ENCODE peak calls at places on chromosome X, in five cellular contexts. One of them, this sample, is unnamed.

GRCh38 chrX:45852884-45853283 is 652.2 kb upstream of the DIPK2B start:
- DNase-seq in IMR-90: no peak
- DNase-seq in stomach: no peak
- DNase-seq in prostate gland: no peak
- DNase-seq in HCT116: no peak
- DNase-seq in this sample: no peak

GRCh38 chrX:130100180-130100579 is 10.1 kb downstream of the ELF4 start:
- DNase-seq in stomach: no peak
- DNase-seq in IMR-90: no peak
- DNase-seq in prostate gland: no peak
- DNase-seq in HCT116: no peak
- DNase-seq in this sample: peak; percentile 48

GRCh38 chrX:131187234-131187633 is 101.9 kb downstream of the IGSF1 start:
- DNase-seq in HCT116: no peak
- DNase-seq in prostate gland: no peak
- DNase-seq in stomach: no peak
- DNase-seq in IMR-90: no peak
- DNase-seq in this sample: no peak

GRCh38 chrX:39519213-39519544 is 578.6 kb downstream of the BCOR start:
- DNase-seq in stomach: peak; percentile 31
- DNase-seq in IMR-90: no peak
- DNase-seq in HCT116: no peak
- DNase-seq in prostate gland: peak; percentile 36
- DNase-seq in this sample: peak; percentile 51

GRCh38 chrX:103488332-103488731 is 31.0 kb downstream of the RAB40A start:
- DNase-seq in IMR-90: no peak
- DNase-seq in HCT116: peak; percentile 6
- DNase-seq in stomach: no peak
- DNase-seq in prostate gland: no peak
- DNase-seq in this sample: no peak

GRCh38 chrX:147069926-147070325 is 255.4 kb upstream of the CXorf51A start:
- DNase-seq in IMR-90: no peak
- DNase-seq in stomach: no peak
- DNase-seq in prostate gland: no peak
- DNase-seq in HCT116: no peak
- DNase-seq in this sample: no peak

GRCh38 chrX:16573781-16574180 is 76.2 kb upstream of the S100G start:
- DNase-seq in prostate gland: no peak
- DNase-seq in IMR-90: peak; percentile 76
- DNase-seq in stomach: no peak
- DNase-seq in HCT116: no peak
- DNase-seq in this sample: no peak

GRCh38 chrX:148309413-148309812 is 191.0 kb upstream of the AFF2 start:
- DNase-seq in stomach: no peak
- DNase-seq in HCT116: no peak
- DNase-seq in IMR-90: no peak
- DNase-seq in prostate gland: no peak
- DNase-seq in this sample: no peak

GRCh38 chrX:41452565-41452964 is 5.4 kb downstream of the NYX start:
- DNase-seq in stomach: no peak
- DNase-seq in prostate gland: no peak
- DNase-seq in HCT116: no peak
- DNase-seq in IMR-90: peak; percentile 21
- DNase-seq in this sample: no peak

GRCh38 chrX:75113664-75114063 is 42.4 kb downstream of the ABCB7 start:
- DNase-seq in stomach: no peak
- DNase-seq in IMR-90: no peak
- DNase-seq in HCT116: no peak
- DNase-seq in prostate gland: no peak
- DNase-seq in this sample: no peak

GRCh38 chrX:24395775-24396174 is 35.3 kb downstream of the SUPT20HL1 start:
- DNase-seq in HCT116: peak; percentile 24
- DNase-seq in stomach: peak; percentile 31
- DNase-seq in prostate gland: peak; percentile 51
- DNase-seq in IMR-90: peak; percentile 82
- DNase-seq in this sample: peak; percentile 54

GRCh38 chrX:153708415-153708814 is 15.8 kb downstream of the BCAP31 start:
- DNase-seq in HCT116: no peak
- DNase-seq in prostate gland: peak; percentile 64
- DNase-seq in stomach: peak; percentile 77
- DNase-seq in IMR-90: peak; percentile 79
- DNase-seq in this sample: peak; percentile 82

GRCh38 chrX:148958896-148959295 is 458.5 kb downstream of the AFF2 start:
- DNase-seq in stomach: no peak
- DNase-seq in prostate gland: no peak
- DNase-seq in HCT116: no peak
- DNase-seq in IMR-90: no peak
- DNase-seq in this sample: no peak

GRCh38 chrX:121163443-121163842 is 116.0 kb downstream of the GLUD2 start:
- DNase-seq in prostate gland: no peak
- DNase-seq in IMR-90: no peak
- DNase-seq in HCT116: no peak
- DNase-seq in stomach: no peak
- DNase-seq in this sample: no peak

GRCh38 chrX:123422875-123423274 is 238.8 kb downstream of the GRIA3 start:
- DNase-seq in HCT116: no peak
- DNase-seq in prostate gland: no peak
- DNase-seq in IMR-90: peak; percentile 13
- DNase-seq in stomach: no peak
- DNase-seq in this sample: peak; percentile 17

GRCh38 chrX:16658284-16658683 is 8.3 kb downstream of the S100G start:
- DNase-seq in prostate gland: no peak
- DNase-seq in HCT116: no peak
- DNase-seq in IMR-90: peak; percentile 80
- DNase-seq in stomach: no peak
- DNase-seq in this sample: no peak

GRCh38 chrX:37590047-37590446 is 18.6 kb downstream of the LANCL3 start:
- DNase-seq in prostate gland: no peak
- DNase-seq in HCT116: no peak
- DNase-seq in IMR-90: no peak
- DNase-seq in stomach: no peak
- DNase-seq in this sample: no peak

GRCh38 chrX:23752740-23753435 is 9.8 kb upstream of the ACOT9 start:
- DNase-seq in IMR-90: peak; percentile 62
- DNase-seq in prostate gland: no peak
- DNase-seq in HCT116: no peak
- DNase-seq in stomach: no peak
- DNase-seq in this sample: no peak

GRCh38 chrX:154544885-154545284 is 1.8 kb downstream of the G6PD start:
- DNase-seq in HCT116: no peak
- DNase-seq in prostate gland: no peak
- DNase-seq in stomach: no peak
- DNase-seq in IMR-90: no peak
- DNase-seq in this sample: no peak

GRCh38 chrX:149633511-149633910 is 1.9 kb upstream of the TMEM185A start:
- DNase-seq in HCT116: no peak
- DNase-seq in stomach: no peak
- DNase-seq in IMR-90: no peak
- DNase-seq in prostate gland: no peak
- DNase-seq in this sample: no peak

GRCh38 chrX:154308108-154308946 is 12.7 kb downstream of the TKTL1 start:
- DNase-seq in prostate gland: peak; percentile 15
- DNase-seq in HCT116: peak; percentile 24
- DNase-seq in IMR-90: peak; percentile 10
- DNase-seq in stomach: peak; percentile 70
- DNase-seq in this sample: peak; percentile 64

GRCh38 chrX:120302434-120302833 is 8.8 kb downstream of the TMEM255A start:
- DNase-seq in stomach: no peak
- DNase-seq in HCT116: no peak
- DNase-seq in prostate gland: no peak
- DNase-seq in IMR-90: no peak
- DNase-seq in this sample: peak; percentile 21

GRCh38 chrX:41238543-41238942 is 95.4 kb upstream of the DDX3X start:
- DNase-seq in stomach: no peak
- DNase-seq in prostate gland: no peak
- DNase-seq in HCT116: no peak
- DNase-seq in IMR-90: peak; percentile 76
- DNase-seq in this sample: no peak

GRCh38 chrX:30620980-30621716 is 32.1 kb upstream of the GK start:
- DNase-seq in IMR-90: peak; percentile 93
- DNase-seq in stomach: no peak
- DNase-seq in HCT116: no peak
- DNase-seq in prostate gland: no peak
- DNase-seq in this sample: no peak

GRCh38 chrX:152733261-152733975 is at the start of the genes CSAG1 and MAGEA12:
- DNase-seq in stomach: no peak
- DNase-seq in HCT116: no peak
- DNase-seq in IMR-90: no peak
- DNase-seq in prostate gland: no peak
- DNase-seq in this sample: no peak

GRCh38 chrX:80237072-80237471 is 183.2 kb upstream of the TENT5D start:
- DNase-seq in stomach: no peak
- DNase-seq in prostate gland: no peak
- DNase-seq in IMR-90: no peak
- DNase-seq in HCT116: no peak
- DNase-seq in this sample: no peak

GRCh38 chrX:138925330-138925729 is 213.8 kb upstream of the FGF13 start:
- DNase-seq in IMR-90: peak; percentile 27
- DNase-seq in prostate gland: no peak
- DNase-seq in stomach: no peak
- DNase-seq in HCT116: no peak
- DNase-seq in this sample: no peak

GRCh38 chrX:118751950-118752783 is 24.8 kb downstream of the IL13RA1 start:
- DNase-seq in prostate gland: no peak
- DNase-seq in IMR-90: no peak
- DNase-seq in stomach: no peak
- DNase-seq in HCT116: no peak
- DNase-seq in this sample: no peak

GRCh38 chrX:13938053-13938765 is 91.5 kb downstream of the GEMIN8 start:
- DNase-seq in stomach: peak; percentile 40
- DNase-seq in prostate gland: peak; percentile 14
- DNase-seq in HCT116: no peak
- DNase-seq in IMR-90: peak; percentile 2
- DNase-seq in this sample: peak; percentile 38
- TF ChIP-seq POLR2A in stomach: no peak
- TF ChIP-seq POLR2A in prostate gland: no peak
- TF ChIP-seq POLR2A in HCT116: no peak
- TF ChIP-seq POLR2A in IMR-90: no peak
- TF ChIP-seq POLR2A in this sample: no peak

DNA sequence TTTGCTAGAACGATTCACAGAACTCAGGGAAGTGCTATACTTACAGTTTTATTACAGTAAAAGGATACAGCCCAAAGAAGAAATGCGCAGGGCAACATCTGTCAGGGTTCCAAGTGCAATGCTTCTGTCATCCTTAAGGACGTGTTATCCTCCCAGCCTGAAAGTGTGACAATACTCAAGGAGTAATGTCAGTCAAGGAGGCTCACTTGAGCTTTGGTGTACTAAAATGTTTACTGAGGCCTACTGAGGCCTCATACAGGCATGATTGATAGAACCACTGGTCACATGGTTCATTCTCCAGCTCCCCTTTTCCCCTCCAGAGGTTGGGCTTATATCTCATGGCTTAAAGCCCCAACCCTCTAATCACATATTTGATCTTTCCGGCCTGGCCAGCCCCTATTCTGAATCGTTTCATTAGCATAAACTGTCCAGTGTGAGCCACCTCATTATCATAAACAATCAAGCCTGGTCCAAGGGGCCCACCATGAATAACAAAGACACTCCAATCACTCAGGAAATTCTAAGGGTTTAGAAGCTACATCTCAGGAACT is 9.4 kb upstream of the TMSB4X start:
- DNase-seq in HCT116: no peak
- DNase-seq in IMR-90: no peak
- DNase-seq in prostate gland: no peak
- DNase-seq in stomach: no peak
- DNase-seq in this sample: no peak
- H3K4me1 ChIP-seq in HCT116: no peaks in the 10 kb centered on the region
- H3K4me1 ChIP-seq in IMR-90: peaks cover 2% of the 10 kb centered on the region
- H3K4me1 ChIP-seq in prostate gland: no peaks in the 10 kb centered on the region
- H3K4me1 ChIP-seq in stomach: peaks cover 2% of the 10 kb centered on the region
- H3K4me1 ChIP-seq in this sample: peaks cover 2% of the 10 kb centered on the region

DNA sequence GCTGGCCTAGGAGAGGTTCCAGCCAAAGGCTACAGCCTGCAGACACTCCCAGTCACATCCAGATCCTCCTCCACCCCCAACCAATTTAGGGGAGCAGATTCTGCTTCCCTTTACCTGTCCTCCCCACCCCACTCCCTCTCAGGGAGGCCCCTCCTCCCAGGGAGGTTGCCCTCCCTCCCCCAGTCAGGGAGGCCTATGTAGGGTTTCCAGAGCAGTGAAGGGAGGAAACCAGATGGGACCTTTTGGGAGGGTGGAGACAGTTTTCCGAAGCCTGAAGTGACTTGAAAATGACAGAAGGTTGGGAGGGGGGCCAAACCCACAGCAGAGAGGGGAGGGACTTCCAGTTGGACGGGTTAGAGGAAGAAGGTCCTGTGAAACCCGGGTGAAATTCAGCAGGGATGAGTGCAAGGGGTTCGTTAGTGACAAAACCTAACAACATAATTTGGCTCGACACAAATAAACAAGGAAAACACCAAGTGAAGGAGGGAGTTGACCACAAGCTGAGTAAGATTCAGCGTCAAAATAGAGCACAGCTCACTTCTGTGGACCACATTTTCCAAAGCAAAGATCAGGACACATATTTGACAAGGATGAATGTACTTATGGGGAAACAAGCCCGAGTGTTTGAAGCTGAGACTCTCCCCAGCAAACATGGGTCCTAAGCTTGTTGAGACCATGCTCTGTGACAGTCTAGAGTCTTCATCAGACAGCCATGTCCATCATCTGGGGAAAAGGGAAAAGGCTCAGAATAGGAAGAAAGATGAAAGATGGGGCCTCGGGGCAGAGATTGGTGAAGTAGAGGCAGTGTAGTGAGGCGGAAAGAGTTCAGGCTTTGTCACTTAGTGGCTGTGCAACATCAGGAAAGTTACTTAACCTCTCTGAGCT is 46.4 kb downstream of the PRPS1 start:
- DNase-seq in prostate gland: peak; percentile 61
- DNase-seq in stomach: peak; percentile 58
- DNase-seq in HCT116: no peak
- DNase-seq in IMR-90: no peak
- DNase-seq in this sample: peak; percentile 73
- H3K4me3 ChIP-seq in prostate gland: no peak overlapping the region
- H3K4me3 ChIP-seq in stomach: peak overlapping the region; percentile 15
- H3K4me3 ChIP-seq in HCT116: no peak overlapping the region
- H3K4me3 ChIP-seq in IMR-90: no peak overlapping the region
- H3K4me3 ChIP-seq in this sample: no peak overlapping the region

DNA sequence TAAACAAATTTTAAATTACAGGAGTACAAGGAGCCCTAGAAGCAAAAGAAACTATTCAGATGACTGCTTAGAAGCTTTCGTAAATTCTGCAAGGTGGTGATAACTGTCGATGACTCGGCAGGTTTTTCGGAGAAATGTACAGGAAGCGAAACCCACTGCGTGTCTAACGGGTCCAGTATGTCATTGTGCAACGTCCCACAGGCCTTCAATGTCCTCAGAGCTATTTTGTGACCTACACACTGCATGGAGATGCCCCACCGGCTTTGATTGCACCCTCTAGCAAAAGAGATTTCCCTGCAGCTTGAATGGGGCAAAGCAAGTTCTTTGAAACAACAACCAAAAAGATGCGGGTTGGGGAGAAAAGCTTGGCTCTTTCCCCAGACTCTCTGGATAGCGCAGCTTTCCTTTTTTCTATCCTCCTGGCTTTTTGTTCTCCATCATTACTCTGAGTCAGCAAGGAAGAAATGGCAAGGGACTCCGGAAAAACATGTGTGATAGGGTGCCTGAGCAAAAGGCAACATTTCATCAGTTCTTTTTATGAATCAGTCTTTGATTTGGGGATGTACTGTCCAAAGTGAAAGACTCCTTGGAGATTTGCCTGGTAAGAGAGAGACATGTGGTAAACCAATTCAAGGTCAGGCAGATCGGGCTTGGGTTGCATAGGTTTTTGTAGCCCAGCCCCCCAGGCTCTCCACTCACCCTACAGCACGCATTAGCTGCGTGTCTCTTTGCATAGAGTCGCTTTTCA is 112.0 kb upstream of the TBL1X start:
- DNase-seq in HCT116: no peak
- DNase-seq in IMR-90: peak; percentile 75
- DNase-seq in stomach: peak; percentile 49
- DNase-seq in prostate gland: no peak
- DNase-seq in this sample: peak; percentile 59
- TF ChIP-seq POLR2A in HCT116: no peak
- TF ChIP-seq POLR2A in IMR-90: no peak
- TF ChIP-seq POLR2A in stomach: no peak
- TF ChIP-seq POLR2A in prostate gland: no peak
- TF ChIP-seq POLR2A in this sample: no peak

This sample was measured in body of pancreas.